ENCODE peak calls at places on chromosomes 7 and 10, in four cellular contexts. One of them, this sample, is unnamed.

GRCh38 chr7:130943336-130943901 is 209.4 kb upstream of the KLF14 start:
- DNase-seq in CD4-positive, CD25-positive, alpha-beta regulatory T cell: no peak
- DNase-seq in HT1080: peak
- DNase-seq in adipocyte: peak
- DNase-seq in this sample: peak

GRCh38 chr7:1505731-1506550 is 1.8 kb upstream of the INTS1 start:
- DNase-seq in CD4-positive, CD25-positive, alpha-beta regulatory T cell: no peak
- DNase-seq in HT1080: no peak
- DNase-seq in adipocyte: no peak
- DNase-seq in this sample: no peak

GRCh38 chr10:74746813-74747212 is 79.6 kb upstream of the KAT6B start:
- DNase-seq in CD4-positive, CD25-positive, alpha-beta regulatory T cell: no peak
- DNase-seq in HT1080: no peak
- DNase-seq in adipocyte: no peak
- DNase-seq in this sample: no peak

GRCh38 chr7:104791065-104791464 is 222.9 kb upstream of the KMT2E start:
- DNase-seq in CD4-positive, CD25-positive, alpha-beta regulatory T cell: no peak
- DNase-seq in HT1080: peak
- DNase-seq in adipocyte: no peak
- DNase-seq in this sample: peak

GRCh38 chr7:53466396-53466795 is 431.0 kb downstream of the POM121L12 start:
- DNase-seq in CD4-positive, CD25-positive, alpha-beta regulatory T cell: no peak
- DNase-seq in HT1080: no peak
- DNase-seq in adipocyte: no peak
- DNase-seq in this sample: no peak

GRCh38 chr10:77348711-77349110 is 288.9 kb downstream of the KCNMA1 start:
- DNase-seq in CD4-positive, CD25-positive, alpha-beta regulatory T cell: no peak
- DNase-seq in HT1080: no peak
- DNase-seq in adipocyte: no peak
- DNase-seq in this sample: no peak

GRCh38 chr10:78644550-78644949 is 424.2 kb upstream of the ZMIZ1 start:
- DNase-seq in CD4-positive, CD25-positive, alpha-beta regulatory T cell: no peak
- DNase-seq in HT1080: no peak
- DNase-seq in adipocyte: no peak
- DNase-seq in this sample: no peak

GRCh38 chr7:102140952-102141370 is 145.7 kb upstream of the SH2B2 start:
- DNase-seq in CD4-positive, CD25-positive, alpha-beta regulatory T cell: no peak
- DNase-seq in HT1080: no peak
- DNase-seq in adipocyte: no peak
- DNase-seq in this sample: no peak

GRCh38 chr10:128602183-128602582 is 476.0 kb upstream of the MKI67 start:
- DNase-seq in CD4-positive, CD25-positive, alpha-beta regulatory T cell: no peak
- DNase-seq in HT1080: no peak
- DNase-seq in adipocyte: no peak
- DNase-seq in this sample: no peak

GRCh38 chr7:47354831-47355541 is 226.9 kb downstream of the TNS3 start:
- DNase-seq in CD4-positive, CD25-positive, alpha-beta regulatory T cell: no peak
- DNase-seq in HT1080: no peak
- DNase-seq in adipocyte: no peak
- DNase-seq in this sample: no peak

GRCh38 chr7:154584352-154585252 is 418.3 kb downstream of the PAXIP1 start:
- DNase-seq in CD4-positive, CD25-positive, alpha-beta regulatory T cell: no peak
- DNase-seq in HT1080: no peak
- DNase-seq in adipocyte: no peak
- DNase-seq in this sample: no peak

GRCh38 chr7:45679516-45679915 is 105.3 kb downstream of the ADCY1 start:
- DNase-seq in CD4-positive, CD25-positive, alpha-beta regulatory T cell: no peak
- DNase-seq in HT1080: no peak
- DNase-seq in adipocyte: no peak
- DNase-seq in this sample: no peak

GRCh38 chr7:55065511-55066229 is 46.9 kb downstream of the EGFR start:
- DNase-seq in CD4-positive, CD25-positive, alpha-beta regulatory T cell: no peak
- DNase-seq in HT1080: peak
- DNase-seq in adipocyte: peak
- DNase-seq in this sample: peak

GRCh38 chr7:82050134-82050533 is 280.3 kb upstream of the HGF start:
- DNase-seq in CD4-positive, CD25-positive, alpha-beta regulatory T cell: no peak
- DNase-seq in HT1080: peak
- DNase-seq in adipocyte: peak
- DNase-seq in this sample: peak

This sample was measured in MCF 10A.